ENCODE peak calls at places on chromosomes 16 and 17, in seven cellular contexts. Z is uterus; G is CD8-positive, alpha-beta T cell; H is left ventricle myocardium inferior; W is NT2/D1; T is mesenchymal stem cell; X is heart right ventricle. P is an unnamed sample.

GRCh38 chr16:1363501-1364041 is 11.8 kb downstream of the GNPTG start:
- DNase-seq in Z (no peak), G (peak; percentile 49), H (peak; percentile 52), W (peak; percentile 40), T (peak; percentile 56), X (peak; percentile 58), P (peak; percentile 72)

GRCh38 chr16:79081292-79082066 is 519.1 kb downstream of the MAF start:
- DNase-seq in Z (no peak), G (no peak), H (no peak), W (no peak), T (no peak), X (no peak), P (no peak)

GRCh38 chr17:56918916-56919315 is 5.1 kb upstream of the TRIM25 start:
- DNase-seq in Z (no peak), G (no peak), H (no peak), W (no peak), T (peak; percentile 38), X (no peak), P (no peak)

GRCh38 chr17:58120195-58120822 is 27.9 kb upstream of the OR4D1 start:
- DNase-seq in Z (no peak), G (peak; percentile 23), H (no peak), W (peak; percentile 69), T (peak; percentile 65), X (no peak), P (peak; percentile 23)

GRCh38 chr17:16381496-16381820 is 567 bp downstream of the UBB start:
- DNase-seq in Z (no peak), G (peak; percentile 11), H (no peak), W (no peak), T (no peak), X (no peak), P (no peak)

GRCh38 chr17:42342242-42343008 is 45.8 kb downstream of the STAT3 start:
- DNase-seq in Z (no peak), G (no peak), H (no peak), W (no peak), T (peak; percentile 81), X (no peak), P (peak; percentile 71)

GRCh38 chr17:43324205-43324893 is 74.4 kb upstream of the ARL4D start:
- DNase-seq in Z (no peak), G (no peak), H (no peak), W (no peak), T (peak; percentile 17), X (no peak), P (no peak)

GRCh38 chr17:57530508-57530907 is 214.6 kb downstream of the CCDC182 start:
- DNase-seq in Z (no peak), G (no peak), H (no peak), W (no peak), T (peak; percentile 57), X (no peak), P (no peak)

GRCh38 chr17:76446449-76447231 is 6.3 kb downstream of the UBE2O start:
- DNase-seq in Z (no peak), G (no peak), H (no peak), W (no peak), T (peak; percentile 97), X (no peak), P (no peak)

GRCh38 chr17:2786176-2786881 is 9.9 kb upstream of the RAP1GAP2 start:
- DNase-seq in Z (peak; percentile 49), G (peak; percentile 84), H (peak; percentile 81), W (peak; percentile 89), T (peak; percentile 66), X (peak; percentile 82), P (peak; percentile 92)

GRCh38 chr17:54948380-54948779 is 20.1 kb downstream of the COX11 start:
- DNase-seq in Z (no peak), G (no peak), H (no peak), W (no peak), T (peak; percentile 93), X (no peak), P (no peak)

GRCh38 chr16:86199871-86200700 is 301.1 kb downstream of the IRF8 start:
- DNase-seq in Z (no peak), G (no peak), H (no peak), W (no peak), T (peak; percentile 71), X (no peak), P (no peak)
- H3K27me3 ChIP-seq in Z (peaks cover 47% of the 10 kb centered on the region), G (no peaks in the 10 kb centered on the region), H (peaks cover 73% of the 10 kb centered on the region), W (no peaks in the 10 kb centered on the region), T (peaks cover 88% of the 10 kb centered on the region), X (peaks cover 32% of the 10 kb centered on the region), P (peaks cover 6% of the 10 kb centered on the region)

GRCh38 chr17:5184284-5184683 is 7.4 kb downstream of the ZNF594 start:
- DNase-seq in Z (no peak), G (no peak), H (no peak), W (no peak), T (no peak), X (no peak), P (no peak)
- H3K9me3 ChIP-seq in Z (peaks cover 88% of the 10 kb centered on the region), G (peaks cover 41% of the 10 kb centered on the region), H (peaks cover 100% of the 10 kb centered on the region), W (peaks cover 100% of the 10 kb centered on the region), T (peaks cover 94% of the 10 kb centered on the region), X (peaks cover 30% of the 10 kb centered on the region), P (peaks cover 92% of the 10 kb centered on the region)

DNA sequence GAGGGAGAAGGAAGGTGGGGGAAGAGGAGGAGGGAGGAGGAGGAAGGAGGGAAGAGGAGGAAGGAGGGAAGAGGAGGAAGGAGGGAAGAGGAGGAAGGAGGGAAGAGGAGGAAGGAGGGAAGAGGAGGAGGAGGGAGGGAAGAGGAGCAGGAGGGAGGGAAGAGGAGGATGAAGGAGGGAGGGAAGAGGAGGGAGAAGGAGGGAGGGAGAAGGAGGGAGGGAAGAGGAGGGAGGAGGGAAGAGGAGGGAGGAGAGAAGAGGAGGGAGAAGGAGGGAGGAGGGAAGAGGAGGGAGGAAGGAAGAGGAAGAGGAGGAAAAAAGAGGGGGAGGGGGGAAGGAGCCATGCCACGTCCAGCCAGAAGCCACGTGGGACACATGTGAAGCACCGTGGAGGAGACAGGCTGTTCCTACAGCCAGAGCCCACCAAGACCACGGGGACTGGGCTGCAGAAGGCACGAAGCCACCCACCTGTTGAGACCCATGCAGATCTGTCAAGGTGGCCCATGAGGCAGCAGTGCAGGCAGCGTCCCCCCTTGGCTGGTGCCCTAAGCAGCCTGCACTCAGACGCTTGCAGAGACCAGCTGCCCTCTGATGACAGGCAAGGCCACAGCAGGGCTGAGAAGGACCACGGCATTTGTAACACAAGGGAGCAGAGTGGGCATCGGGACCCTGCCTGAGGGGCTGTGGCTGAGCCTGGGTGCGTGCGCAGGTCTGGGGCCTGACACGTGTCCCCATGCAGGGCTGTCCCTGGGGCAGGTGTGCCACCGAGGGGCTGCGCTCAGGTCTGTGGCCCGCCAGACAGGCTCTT is 10.3 kb downstream of the NDUFAF8 start:
- DNase-seq in Z (no peak), G (no peak), H (no peak), W (no peak), T (peak; percentile 35), X (peak; percentile 10), P (no peak)
- H3K36me3 ChIP-seq in Z (no peaks in the 10 kb centered on the region), G (no peaks in the 10 kb centered on the region), H (peaks cover 29% of the 10 kb centered on the region), W (peaks cover 66% of the 10 kb centered on the region), T (peaks cover 72% of the 10 kb centered on the region), X (peaks cover 74% of the 10 kb centered on the region), P (peaks cover 22% of the 10 kb centered on the region)

GRCh38 chr16:66693088-66693487 is 3.5 kb downstream of the CMTM4 start:
- DNase-seq in Z (no peak), G (no peak), H (no peak), W (no peak), T (no peak), X (no peak), P (no peak)

GRCh38 chr16:66695474-66695934 is 1.0 kb downstream of the CMTM4 start:
- DNase-seq in Z (no peak), G (no peak), H (no peak), W (no peak), T (no peak), X (no peak), P (no peak)

GRCh38 chr16:66696669-66697630 is at the start of gene CMTM4:
- DNase-seq in Z (peak; percentile 89), G (peak; percentile 68), H (peak; percentile 86), W (peak; percentile 76), T (peak; percentile 85), X (peak; percentile 89), P (peak; percentile 73)

GRCh38 chr16:66698046-66698445 is 1.5 kb upstream of the CMTM4 start:
- DNase-seq in Z (no peak), G (no peak), H (no peak), W (no peak), T (no peak), X (no peak), P (no peak)

GRCh38 chr16:66695935-66696668 is 441 bp downstream of the CMTM4 start:
- DNase-seq in Z (peak; percentile 37), G (no peak), H (no peak), W (no peak), T (no peak), X (peak; percentile 30), P (no peak)
- H3K27me3 ChIP-seq in Z (no peaks in the 10 kb centered on the region), G (no peaks in the 10 kb centered on the region), H (no peaks in the 10 kb centered on the region), W (peaks cover 17% of the 10 kb centered on the region), T (no peaks in the 10 kb centered on the region), X (no peaks in the 10 kb centered on the region), P (peaks cover 5% of the 10 kb centered on the region)

GRCh38 chr16:35598696-35599332 is 2139.4 kb downstream of the TP53TG3F start:
- DNase-seq in Z (no peak), G (no peak), H (no peak), W (peak; percentile 5), T (no peak), X (no peak), P (no peak)
- H3K9me3 ChIP-seq in Z (no peaks in the 10 kb centered on the region), G (no peaks in the 10 kb centered on the region), H (no peaks in the 10 kb centered on the region), W (no peaks in the 10 kb centered on the region), T (peaks cover 4% of the 10 kb centered on the region), X (no peaks in the 10 kb centered on the region), P (peaks cover 1% of the 10 kb centered on the region)

GRCh38 chr17:40564195-40564882 is 933 bp downstream of the CCR7 start:
- DNase-seq in Z (no peak), G (no peak), H (no peak), W (no peak), T (no peak), X (no peak), P (peak; percentile 54)
- H3K36me3 ChIP-seq in Z (no peaks in the 10 kb centered on the region), G (peaks cover 52% of the 10 kb centered on the region), H (no peaks in the 10 kb centered on the region), W (no peaks in the 10 kb centered on the region), T (no peaks in the 10 kb centered on the region), X (peaks cover under 1% of the 10 kb centered on the region), P (peaks cover 14% of the 10 kb centered on the region)

P was measured in CD4-positive, CD25-positive, alpha-beta regulatory T cell.